ENCODE peak calls at places on chromosomes 16 and 17, in four cellular contexts. T, M, I and L are unnamed samples.

GRCh38 chr17:77231076-77231871 is 90.5 kb downstream of the SEC14L1 start:
- DNase-seq in T (no peak), M (no peak), I (no peak), L (no peak)

GRCh38 chr17:67477687-67478086 is 100.6 kb downstream of the PITPNC1 start:
- DNase-seq in T (peak), M (no peak), I (no peak), L (no peak)

GRCh38 chr17:7703584-7704574 is 1.1 kb upstream of the EFNB3 start:
- DNase-seq in T (no peak), M (peak), I (peak), L (peak)

GRCh38 chr16:28092721-28093382 is 29.3 kb upstream of the GSG1L start:
- DNase-seq in I (peak), T (no peak), M (no peak), L (peak)

GRCh38 chr17:57319806-57320205 is 63.5 kb downstream of the MSI2 start:
- DNase-seq in T (no peak), M (no peak), I (no peak), L (no peak)

GRCh38 chr17:10268005-10268404 is 69.6 kb upstream of the GAS7 start:
- DNase-seq in M (no peak), T (no peak), I (no peak), L (no peak)

GRCh38 chr17:82283208-82283749 is 9.8 kb upstream of the CSNK1D start:
- DNase-seq in M (no peak), T (peak), I (no peak), L (no peak)

GRCh38 chr17:17108681-17109049 is 66.4 kb downstream of the MPRIP start:
- DNase-seq in T (no peak), M (no peak), I (no peak), L (no peak)

GRCh38 chr17:57528084-57528451 is 217.0 kb downstream of the CCDC182 start:
- DNase-seq in M (no peak), I (no peak), T (no peak), L (no peak)

GRCh38 chr17:2893422-2893914 is 97.2 kb downstream of the RAP1GAP2 start:
- DNase-seq in T (no peak), M (no peak), I (no peak), L (peak)

GRCh38 chr16:21265104-21265825 is 12.8 kb downstream of the CRYM start:
- DNase-seq in T (no peak), M (no peak), I (no peak), L (no peak)

GRCh38 chr16:67393111-67393789 is at the start of gene TPPP3:
- DNase-seq in I (peak), T (peak), M (peak), L (peak)

GRCh38 chr16:58198022-58198683 is at the start of gene CSNK2A2:
- DNase-seq in M (peak), T (peak), I (peak), L (peak)
- H4K5ac ChIP-seq in M (no peak), T (peak), I (no peak), L (no peak)

GRCh38 chr17:69724236-69724635 is 309.7 kb downstream of the MAP2K6 start:
- DNase-seq in M (no peak), T (peak), I (no peak), L (no peak)

GRCh38 chr17:69722518-69722917 is 308.0 kb downstream of the MAP2K6 start:
- DNase-seq in I (no peak), T (no peak), M (no peak), L (no peak)

GRCh38 chr17:69723316-69723715 is 308.8 kb downstream of the MAP2K6 start:
- DNase-seq in M (no peak), T (no peak), I (no peak), L (no peak)

GRCh38 chr17:69725125-69725524 is 310.6 kb downstream of the MAP2K6 start:
- DNase-seq in T (no peak), I (no peak), M (no peak), L (no peak)

GRCh38 chr17:69723741-69724140 is 309.2 kb downstream of the MAP2K6 start:
- DNase-seq in M (no peak), T (no peak), I (peak), L (no peak)
- H3K4me2 ChIP-seq in M (no peak), T (no peak), I (no peak), L (no peak)

GRCh38 chr17:81274471-81274855 is 20.6 kb downstream of the SLC38A10 start:
- DNase-seq in M (no peak), T (no peak), I (no peak), L (no peak)
- H2BK5ac ChIP-seq in M (no peak), T (no peak), I (no peak), L (no peak)

GRCh38 chr17:79002291-79002690 is 7.3 kb downstream of the CANT1 start:
- DNase-seq in T (no peak), I (no peak), M (no peak), L (no peak)
- H4K5ac ChIP-seq in T (no peak), I (no peak), M (no peak), L (no peak)

DNA sequence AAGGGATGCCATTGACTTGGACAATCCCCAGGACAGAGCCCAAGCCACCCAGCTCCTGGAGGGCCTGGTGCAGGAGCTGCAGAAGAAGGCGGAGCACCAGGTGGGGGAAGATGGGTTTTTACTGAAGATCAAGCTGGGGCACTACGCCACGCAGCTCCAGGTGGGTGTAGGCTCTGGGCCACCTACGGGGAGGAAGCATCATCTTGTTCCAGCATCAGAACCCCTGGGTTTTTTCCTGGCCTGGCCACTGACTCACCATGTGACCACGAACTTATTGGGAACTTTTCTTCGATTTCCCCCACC is 1.5 kb downstream of the STAT5A start:
- DNase-seq in I (no peak), T (no peak), M (no peak), L (no peak)
- H3K4me2 ChIP-seq in I (no peak), T (no peak), M (peak), L (no peak)

GRCh38 chr17:60358611-60359225 is 33.2 kb downstream of the USP32 start:
- DNase-seq in I (no peak), T (no peak), M (no peak), L (no peak)
- H2BK5ac ChIP-seq in I (no peak), T (no peak), M (no peak), L (no peak)

GRCh38 chr16:23670137-23670776 is 8.4 kb upstream of the PLK1 start:
- DNase-seq in I (no peak), M (no peak), T (peak), L (no peak)
- H4K5ac ChIP-seq in I (no peak), M (no peak), T (peak), L (no peak)

GRCh38 chr16:82728901-82729300 is 102.1 kb downstream of the CDH13 start:
- DNase-seq in M (no peak), I (no peak), T (no peak), L (no peak)
- H3K4me2 ChIP-seq in M (no peak), I (no peak), T (no peak), L (no peak)